ENCODE peak calls at places on chromosomes 4 and X, in seven cellular contexts. One of them, this sample, is unnamed.

GRCh38 chrX:56233682-56234081 is 1.5 kb downstream of the KLF8 start:
- DNase-seq in stromal cell of bone marrow: peak; percentile 65
- DNase-seq in activated T-cell treated with anti-CD3 and anti-CD28 coated beads for 1 hour: no peak
- DNase-seq in upper lobe of right lung: peak; percentile 80
- DNase-seq in posterior vena cava: no peak
- DNase-seq in HFFc6: no peak
- DNase-seq in fibroblast of lung: peak; percentile 41
- DNase-seq in this sample: no peak

GRCh38 chr4:53696956-53697685 is 105.8 kb upstream of the LNX1 start:
- DNase-seq in activated T-cell treated with anti-CD3 and anti-CD28 coated beads for 1 hour: no peak
- DNase-seq in stromal cell of bone marrow: no peak
- DNase-seq in posterior vena cava: no peak
- DNase-seq in upper lobe of right lung: no peak
- DNase-seq in fibroblast of lung: no peak
- DNase-seq in HFFc6: no peak
- DNase-seq in this sample: no peak

GRCh38 chr4:33886356-33886755 is 2358.0 kb downstream of the ARAP2 start:
- DNase-seq in upper lobe of right lung: no peak
- DNase-seq in activated T-cell treated with anti-CD3 and anti-CD28 coated beads for 1 hour: no peak
- DNase-seq in fibroblast of lung: no peak
- DNase-seq in posterior vena cava: no peak
- DNase-seq in HFFc6: no peak
- DNase-seq in stromal cell of bone marrow: no peak
- DNase-seq in this sample: no peak

GRCh38 chr4:90536408-90536807 is 409.2 kb downstream of the CCSER1 start:
- DNase-seq in activated T-cell treated with anti-CD3 and anti-CD28 coated beads for 1 hour: no peak
- DNase-seq in posterior vena cava: no peak
- DNase-seq in fibroblast of lung: no peak
- DNase-seq in stromal cell of bone marrow: no peak
- DNase-seq in HFFc6: no peak
- DNase-seq in upper lobe of right lung: no peak
- DNase-seq in this sample: no peak

GRCh38 chr4:4704267-4704666 is 155.2 kb upstream of the MSX1 start:
- DNase-seq in upper lobe of right lung: no peak
- DNase-seq in stromal cell of bone marrow: peak; percentile 25
- DNase-seq in posterior vena cava: no peak
- DNase-seq in HFFc6: no peak
- DNase-seq in activated T-cell treated with anti-CD3 and anti-CD28 coated beads for 1 hour: no peak
- DNase-seq in fibroblast of lung: peak; percentile 42
- DNase-seq in this sample: no peak

GRCh38 chr4:140793291-140793690 is 37.1 kb upstream of the TBC1D9 start:
- DNase-seq in upper lobe of right lung: no peak
- DNase-seq in activated T-cell treated with anti-CD3 and anti-CD28 coated beads for 1 hour: no peak
- DNase-seq in HFFc6: no peak
- DNase-seq in posterior vena cava: no peak
- DNase-seq in fibroblast of lung: no peak
- DNase-seq in stromal cell of bone marrow: no peak
- DNase-seq in this sample: no peak

GRCh38 chr4:172096771-172097170 is 283.6 kb downstream of the GALNTL6 start:
- DNase-seq in upper lobe of right lung: no peak
- DNase-seq in activated T-cell treated with anti-CD3 and anti-CD28 coated beads for 1 hour: no peak
- DNase-seq in HFFc6: no peak
- DNase-seq in fibroblast of lung: no peak
- DNase-seq in posterior vena cava: no peak
- DNase-seq in stromal cell of bone marrow: no peak
- DNase-seq in this sample: no peak

GRCh38 chr4:82458729-82459128 is 28.3 kb downstream of the ENOPH1 start:
- DNase-seq in activated T-cell treated with anti-CD3 and anti-CD28 coated beads for 1 hour: no peak
- DNase-seq in posterior vena cava: no peak
- DNase-seq in stromal cell of bone marrow: no peak
- DNase-seq in HFFc6: no peak
- DNase-seq in upper lobe of right lung: no peak
- DNase-seq in fibroblast of lung: no peak
- DNase-seq in this sample: no peak

GRCh38 chrX:13092455-13092941 is 48.1 kb upstream of the FAM9C start:
- DNase-seq in fibroblast of lung: no peak
- DNase-seq in posterior vena cava: no peak
- DNase-seq in HFFc6: no peak
- DNase-seq in stromal cell of bone marrow: no peak
- DNase-seq in activated T-cell treated with anti-CD3 and anti-CD28 coated beads for 1 hour: peak; percentile 49
- DNase-seq in upper lobe of right lung: peak; percentile 74
- DNase-seq in this sample: no peak

GRCh38 chrX:109274806-109275205 is 207.1 kb downstream of the GUCY2F start:
- DNase-seq in fibroblast of lung: no peak
- DNase-seq in posterior vena cava: no peak
- DNase-seq in activated T-cell treated with anti-CD3 and anti-CD28 coated beads for 1 hour: no peak
- DNase-seq in stromal cell of bone marrow: no peak
- DNase-seq in HFFc6: no peak
- DNase-seq in upper lobe of right lung: no peak
- DNase-seq in this sample: no peak

GRCh38 chr4:183438458-183439113 is 5.8 kb upstream of the CDKN2AIP start:
- DNase-seq in fibroblast of lung: peak; percentile 62
- DNase-seq in posterior vena cava: no peak
- DNase-seq in upper lobe of right lung: no peak
- DNase-seq in HFFc6: peak; percentile 65
- DNase-seq in stromal cell of bone marrow: no peak
- DNase-seq in activated T-cell treated with anti-CD3 and anti-CD28 coated beads for 1 hour: no peak
- DNase-seq in this sample: no peak

GRCh38 chr4:55543858-55544257 is 2.9 kb downstream of the CLOCK start:
- DNase-seq in posterior vena cava: no peak
- DNase-seq in upper lobe of right lung: no peak
- DNase-seq in stromal cell of bone marrow: no peak
- DNase-seq in fibroblast of lung: peak; percentile 21
- DNase-seq in HFFc6: no peak
- DNase-seq in activated T-cell treated with anti-CD3 and anti-CD28 coated beads for 1 hour: no peak
- DNase-seq in this sample: no peak